ENCODE peak calls at places on chromosomes 7 and 10, in nine cellular contexts. P is lower lobe of right lung, L is mucosa of descending colon, S is astrocyte of the cerebellum, V is hepatocyte, W is cardiac fibroblast, A is astrocyte of the spinal cord, M is AG09309, D is heart left ventricle. O is an unnamed sample.

GRCh38 chr10:49257159-49257558 is 41.8 kb upstream of the C10orf71 start:
- DNase-seq in L (no peak), D (no peak), M (no peak), S (no peak), W (no peak), A (no peak), V (no peak), P (no peak), O (no peak)

GRCh38 chr7:24572421-24573007 is 738 bp upstream of the PALS2 start:
- DNase-seq in D (peak), M (no peak), L (peak), A (peak), S (peak), P (no peak), W (peak), V (peak), O (no peak)

GRCh38 chr10:88897019-88897853 is 17.2 kb downstream of the STAMBPL1 start:
- DNase-seq in V (peak), A (no peak), W (no peak), L (no peak), D (no peak), P (no peak), S (no peak), M (no peak), O (no peak)

GRCh38 chr7:30764030-30764991 is 6.9 kb upstream of the MINDY4 start:
- DNase-seq in A (peak), P (no peak), D (peak), W (peak), V (peak), M (no peak), L (no peak), S (peak), O (no peak)

GRCh38 chr7:94239661-94240234 is 154.9 kb upstream of the COL1A2 start:
- DNase-seq in D (peak), P (peak), L (no peak), M (no peak), S (no peak), W (no peak), A (no peak), V (no peak), O (no peak)

GRCh38 chr7:76122516-76123239 is 74.8 kb downstream of the MDH2 start:
- DNase-seq in S (no peak), P (no peak), L (no peak), W (peak), D (no peak), M (no peak), A (peak), V (no peak), O (no peak)

GRCh38 chr10:88820990-88821389 is 18.5 kb downstream of the LIPM start:
- DNase-seq in P (no peak), L (no peak), A (peak), V (peak), S (peak), D (no peak), W (peak), M (peak), O (no peak)

GRCh38 chr7:56091591-56091990 is 1.2 kb downstream of the PHKG1 start:
- DNase-seq in P (no peak), D (peak), L (no peak), M (no peak), S (no peak), A (peak), W (peak), V (no peak), O (no peak)

GRCh38 chr10:45180507-45180906 is 134.9 kb downstream of the OR13A1 start:
- DNase-seq in V (no peak), P (no peak), W (no peak), S (no peak), L (no peak), M (no peak), D (no peak), A (no peak), O (no peak)

GRCh38 chr10:117541909-117542705 is 439 bp upstream of the EMX2 start:
- DNase-seq in A (peak), P (no peak), D (no peak), V (peak), S (peak), L (no peak), M (peak), W (peak), O (peak)

DNA sequence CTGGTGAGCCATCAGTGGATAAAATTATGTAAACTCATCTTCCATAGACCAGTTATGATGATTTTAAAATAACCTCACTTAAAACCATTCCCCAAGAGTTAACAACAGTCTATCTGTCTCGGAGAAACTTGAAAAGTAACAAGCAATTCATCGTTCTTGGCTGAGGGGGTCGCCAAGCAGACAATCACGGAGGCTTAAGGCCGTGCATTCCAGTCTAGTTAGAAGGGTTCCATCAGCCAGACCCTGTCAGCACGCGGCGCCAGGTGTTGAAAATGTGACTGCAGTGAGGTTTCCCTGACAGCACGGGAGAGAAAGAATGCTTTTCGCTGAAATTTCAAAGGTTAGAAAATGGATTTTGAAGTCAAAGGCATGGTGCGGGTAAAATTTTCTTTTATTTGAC is 1025.0 kb upstream of the CELF2 start:
- DNase-seq in V (peak), L (no peak), W (peak), S (no peak), D (peak), A (no peak), P (no peak), M (no peak), O (no peak)
- TF ChIP-seq CTCF in V (peak), L (no peak), W (no peak), S (no peak), D (no peak), A (no peak), P (no peak), M (no peak), O (no peak)

GRCh38 chr7:157241631-157242030 is 95.2 kb upstream of the DNAJB6 start:
- DNase-seq in M (no peak), P (no peak), V (no peak), L (no peak), S (no peak), A (no peak), D (no peak), W (no peak), O (no peak)

GRCh38 chr7:157235357-157236018 is 96.8 kb downstream of the UBE3C start:
- DNase-seq in M (no peak), A (peak), P (no peak), D (no peak), S (peak), V (no peak), W (no peak), L (no peak), O (no peak)

GRCh38 chr7:157234271-157234670 is 95.5 kb downstream of the UBE3C start:
- DNase-seq in P (no peak), D (no peak), V (no peak), L (no peak), A (no peak), S (no peak), M (peak), W (no peak), O (no peak)

GRCh38 chr7:157239571-157240270 is 97.1 kb upstream of the DNAJB6 start:
- DNase-seq in M (no peak), L (no peak), W (no peak), A (no peak), S (no peak), D (no peak), V (no peak), P (no peak), O (no peak)

GRCh38 chr7:157238087-157238486 is 98.7 kb upstream of the DNAJB6 start:
- DNase-seq in L (no peak), S (no peak), P (no peak), V (no peak), M (no peak), W (no peak), D (no peak), A (no peak), O (no peak)
- TF ChIP-seq CTCF in L (no peak), S (peak), P (no peak), V (no peak), M (peak), W (peak), D (no peak), A (peak), O (no peak)

GRCh38 chr10:127354992-127355391 is 158.6 kb upstream of the INSYN2A start:
- DNase-seq in S (no peak), M (no peak), A (peak), L (no peak), P (no peak), D (no peak), V (no peak), W (peak), O (no peak)
- TF ChIP-seq CTCF in S (peak), M (no peak), A (peak), L (no peak), P (peak), D (no peak), V (peak), W (peak), O (no peak)

GRCh38 chr7:2208712-2209111 is 24.0 kb downstream of the MAD1L1 start:
- DNase-seq in P (peak), V (no peak), M (no peak), A (no peak), S (no peak), L (peak), W (no peak), D (no peak), O (no peak)

GRCh38 chr7:2210551-2211258 is 22.0 kb downstream of the MAD1L1 start:
- DNase-seq in D (no peak), P (peak), L (peak), A (no peak), S (no peak), W (no peak), V (no peak), M (no peak), O (no peak)

GRCh38 chr7:2211259-2211575 is 21.5 kb downstream of the MAD1L1 start:
- DNase-seq in V (no peak), L (peak), S (no peak), P (peak), D (no peak), M (no peak), A (no peak), W (no peak), O (no peak)

GRCh38 chr7:2209961-2210323 is 22.8 kb downstream of the MAD1L1 start:
- DNase-seq in V (no peak), W (no peak), M (no peak), D (no peak), S (no peak), A (no peak), L (no peak), P (no peak), O (no peak)

GRCh38 chr7:2209146-2209960 is 23.4 kb downstream of the MAD1L1 start:
- DNase-seq in A (peak), W (peak), V (peak), M (peak), D (peak), P (peak), L (peak), S (peak), O (peak)
- TF ChIP-seq CTCF in A (peak), W (peak), V (peak), M (peak), D (peak), P (peak), L (peak), S (peak), O (peak)

O was measured in GM13976.